ENCODE peak calls at places on chromosomes 2 and 18, in ten cellular contexts. M, Z, P, D, K, U, E, L, X and C are unnamed samples.

GRCh38 chr2:75709297-75709696 is 1.4 kb downstream of the GCFC2 start:
- DNase-seq in M (no peak), Z (no peak), P (no peak), D (no peak), K (no peak), U (no peak), E (no peak), L (no peak), X (no peak), C (no peak)

GRCh38 chr2:27977623-27978312 is 87.2 kb downstream of the BABAM2 start:
- DNase-seq in M (peak), Z (no peak), P (no peak), D (peak), K (peak), U (peak), E (peak), L (no peak), X (peak), C (no peak)

GRCh38 chr2:86031151-86031550 is 74.5 kb downstream of the POLR1A start:
- DNase-seq in M (no peak), Z (no peak), P (peak), D (no peak), K (no peak), U (no peak), E (no peak), L (no peak), X (no peak), C (no peak)

GRCh38 chr2:54459037-54459441 is 2.9 kb downstream of the SPTBN1 start:
- DNase-seq in M (no peak), Z (no peak), P (no peak), D (no peak), K (peak), U (peak), E (no peak), L (no peak), X (peak), C (no peak)

GRCh38 chr18:51290864-51291263 is 93.4 kb upstream of the MEX3C start:
- DNase-seq in M (no peak), Z (no peak), P (no peak), D (no peak), K (no peak), U (peak), E (peak), L (no peak), X (peak), C (no peak)

GRCh38 chr18:34624551-34624950 is 85.5 kb upstream of the DTNA start:
- DNase-seq in M (no peak), Z (no peak), P (no peak), D (no peak), K (peak), U (peak), E (no peak), L (no peak), X (peak), C (no peak)

GRCh38 chr2:158603205-158603604 is 146.5 kb downstream of the PKP4 start:
- DNase-seq in M (no peak), Z (no peak), P (no peak), D (no peak), K (no peak), U (no peak), E (no peak), L (no peak), X (no peak), C (no peak)

GRCh38 chr18:37458697-37459096 is 106.9 kb downstream of the CELF4 start:
- DNase-seq in M (no peak), Z (no peak), P (no peak), D (no peak), K (no peak), U (no peak), E (no peak), L (no peak), X (no peak), C (no peak)

GRCh38 chr18:46346896-46347630 is 242.9 kb downstream of the HAUS1 start:
- DNase-seq in M (no peak), Z (no peak), P (no peak), D (no peak), K (no peak), U (no peak), E (no peak), L (peak), X (no peak), C (no peak)

GRCh38 chr2:196927318-196928225 is 1.1 kb upstream of the PGAP1 start:
- DNase-seq in M (no peak), Z (no peak), P (no peak), D (no peak), K (peak), U (peak), E (peak), L (no peak), X (peak), C (no peak)

GRCh38 chr2:135817946-135818345 is 19.0 kb downstream of the LCT start:
- DNase-seq in M (no peak), Z (no peak), P (no peak), D (no peak), K (peak), U (peak), E (no peak), L (no peak), X (no peak), C (no peak)

GRCh38 chr2:152618188-152618564 is 99.1 kb downstream of the PRPF40A start:
- DNase-seq in M (no peak), Z (peak), P (no peak), D (no peak), K (peak), U (no peak), E (no peak), L (no peak), X (no peak), C (no peak)

GRCh38 chr2:174121178-174121577 is 127.2 kb downstream of the OLA1 start:
- DNase-seq in M (no peak), Z (no peak), P (no peak), D (no peak), K (no peak), U (no peak), E (no peak), L (no peak), X (no peak), C (no peak)

GRCh38 chr2:6915399-6915798 is 1.8 kb upstream of the RNF144A start:
- DNase-seq in M (no peak), Z (no peak), P (no peak), D (no peak), K (no peak), U (no peak), E (no peak), L (no peak), X (no peak), C (no peak)

GRCh38 chr2:58918138-58918537 is 677.0 kb upstream of the FANCL start:
- DNase-seq in M (no peak), Z (no peak), P (no peak), D (no peak), K (peak), U (no peak), E (no peak), L (no peak), X (peak), C (no peak)

GRCh38 chr2:165868211-165868610 is 74.2 kb upstream of the GALNT3 start:
- DNase-seq in M (no peak), Z (no peak), P (no peak), D (no peak), K (peak), U (no peak), E (no peak), L (no peak), X (peak), C (no peak)

GRCh38 chr2:40271066-40271465 is 180.8 kb downstream of the SLC8A1 start:
- DNase-seq in M (no peak), Z (no peak), P (no peak), D (no peak), K (no peak), U (no peak), E (no peak), L (no peak), X (no peak), C (no peak)

DNA sequence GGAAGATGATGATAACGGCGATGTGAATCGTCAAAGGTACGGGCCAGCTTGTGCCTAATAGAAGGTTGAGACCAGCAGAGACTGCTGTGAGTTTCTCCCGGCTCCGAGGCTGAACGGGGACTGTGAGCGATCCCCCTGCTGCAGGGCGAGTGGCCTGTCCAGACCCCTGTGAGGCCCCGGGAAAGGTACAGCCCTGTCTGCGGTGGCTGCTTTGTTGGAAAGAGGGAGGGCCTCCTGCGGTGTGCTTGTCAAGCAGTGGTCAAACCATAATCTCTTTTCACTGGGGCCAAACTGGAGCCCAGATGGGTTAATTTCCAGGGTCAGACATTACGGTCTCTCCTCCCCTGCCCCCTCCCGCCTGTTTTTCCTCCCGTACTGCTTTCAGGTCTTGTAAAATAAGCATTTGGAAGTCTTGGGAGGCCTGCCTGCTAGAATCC is 3.0 kb downstream of the FZD7 start:
- DNase-seq in M (no peak), Z (no peak), P (no peak), D (no peak), K (peak), U (no peak), E (no peak), L (no peak), X (peak), C (no peak)
- H3K4me3 ChIP-seq in M (peak), Z (peak), P (peak), D (peak), K (peak), U (no peak), E (no peak), L (peak), X (peak), C (no peak)

GRCh38 chr2:65278450-65279030 is 50.9 kb downstream of the ACTR2 start:
- DNase-seq in M (no peak), Z (no peak), P (no peak), D (no peak), K (peak), U (no peak), E (no peak), L (no peak), X (peak), C (no peak)

GRCh38 chr2:65276604-65277003 is 49.0 kb downstream of the ACTR2 start:
- DNase-seq in M (no peak), Z (no peak), P (no peak), D (no peak), K (peak), U (no peak), E (no peak), L (no peak), X (peak), C (no peak)

GRCh38 chr2:65277118-65277517 is 49.5 kb downstream of the ACTR2 start:
- DNase-seq in M (no peak), Z (no peak), P (no peak), D (no peak), K (no peak), U (no peak), E (no peak), L (no peak), X (no peak), C (no peak)

GRCh38 chr2:65279756-65280155 is 52.1 kb downstream of the ACTR2 start:
- DNase-seq in M (no peak), Z (no peak), P (no peak), D (no peak), K (no peak), U (no peak), E (no peak), L (no peak), X (no peak), C (no peak)

DNA sequence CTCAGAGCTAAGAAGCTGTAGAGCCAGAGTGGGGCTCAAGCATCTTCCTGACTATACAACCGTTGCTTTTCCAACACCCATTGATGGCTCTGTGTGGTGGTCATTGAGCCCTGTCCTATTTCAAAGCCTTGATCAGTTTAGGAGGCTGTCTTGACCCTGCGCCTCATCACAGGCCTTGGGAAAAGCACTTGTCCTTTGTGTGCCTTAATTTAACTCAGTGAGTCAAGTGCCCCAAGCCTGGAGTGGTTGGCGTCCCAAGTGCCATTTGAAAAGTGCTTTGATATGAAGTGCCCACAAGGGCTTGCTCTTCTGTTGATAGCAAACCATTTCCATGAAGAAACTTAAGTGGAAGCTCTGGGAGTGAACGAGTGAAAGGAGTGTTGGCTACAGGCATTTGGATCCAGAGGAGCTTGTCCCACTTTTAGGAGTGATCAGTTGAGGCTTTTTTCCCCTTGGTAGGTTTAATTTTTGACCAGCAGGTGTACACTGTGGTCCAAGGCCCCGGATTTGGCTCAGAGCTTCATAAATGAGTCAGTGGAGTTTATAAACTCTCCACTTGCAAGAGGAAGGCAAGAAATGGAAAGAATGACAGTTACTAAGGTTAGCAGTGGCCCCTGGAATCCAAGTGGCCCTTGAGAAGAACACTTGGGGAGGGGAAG is 50.3 kb downstream of the ACTR2 start:
- DNase-seq in M (no peak), Z (no peak), P (no peak), D (no peak), K (peak), U (no peak), E (no peak), L (peak), X (peak), C (no peak)
- TF ChIP-seq CTCF in M (no peak), Z (no peak), P (no peak), D (no peak), K (no peak), U (no peak), E (no peak), L (peak), X (peak), C (no peak)

GRCh38 chr18:79983793-79984192 is 4.6 kb downstream of the TXNL4A start:
- DNase-seq in M (no peak), Z (no peak), P (no peak), D (no peak), K (peak), U (no peak), E (no peak), L (no peak), X (no peak), C (no peak)

GRCh38 chr18:79982736-79983135 is 5.6 kb downstream of the TXNL4A start:
- DNase-seq in M (no peak), Z (no peak), P (no peak), D (no peak), K (peak), U (no peak), E (no peak), L (no peak), X (peak), C (no peak)

GRCh38 chr18:79983253-79983652 is 5.1 kb downstream of the TXNL4A start:
- DNase-seq in M (no peak), Z (no peak), P (no peak), D (no peak), K (no peak), U (peak), E (peak), L (no peak), X (peak), C (no peak)

GRCh38 chr18:79979843-79980242 is 8.5 kb downstream of the TXNL4A start:
- DNase-seq in M (no peak), Z (no peak), P (no peak), D (no peak), K (no peak), U (no peak), E (no peak), L (no peak), X (no peak), C (no peak)

DNA sequence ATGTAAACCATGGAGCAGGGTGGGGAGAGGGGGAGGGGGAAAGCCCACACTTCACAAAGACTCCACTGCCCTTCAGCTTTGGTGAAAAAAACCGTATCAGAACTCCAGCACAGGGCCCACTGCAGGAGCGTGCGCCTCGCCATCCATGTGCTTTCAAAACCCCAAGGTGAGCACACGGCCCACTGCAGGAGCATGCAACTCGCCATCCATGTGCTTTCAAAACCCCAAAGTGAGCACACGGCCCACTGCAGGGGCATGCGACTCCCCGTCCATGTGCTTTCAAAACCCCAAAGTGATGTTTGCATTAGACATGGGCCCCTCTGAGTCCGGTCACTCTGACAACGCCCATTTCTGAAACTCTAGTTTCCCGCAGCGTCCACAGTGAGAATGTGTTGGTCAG is 7.8 kb downstream of the TXNL4A start:
- DNase-seq in M (no peak), Z (no peak), P (no peak), D (no peak), K (no peak), U (no peak), E (no peak), L (no peak), X (no peak), C (no peak)
- H3K4me3 ChIP-seq in M (no peak), Z (no peak), P (no peak), D (no peak), K (no peak), U (no peak), E (no peak), L (no peak), X (no peak), C (no peak)

GRCh38 chr2:217105733-217106649 is 246.1 kb upstream of the TNP1 start:
- DNase-seq in M (peak), Z (peak), P (no peak), D (no peak), K (peak), U (peak), E (peak), L (no peak), X (peak), C (no peak)

GRCh38 chr2:217107480-217107879 is 247.6 kb upstream of the TNP1 start:
- DNase-seq in M (no peak), Z (no peak), P (no peak), D (no peak), K (no peak), U (no peak), E (no peak), L (no peak), X (no peak), C (no peak)

GRCh38 chr2:217108086-217108485 is 248.2 kb upstream of the TNP1 start:
- DNase-seq in M (no peak), Z (no peak), P (no peak), D (no peak), K (no peak), U (peak), E (peak), L (no peak), X (no peak), C (no peak)

GRCh38 chr2:217108575-217109027 is 248.7 kb upstream of the TNP1 start:
- DNase-seq in M (no peak), Z (no peak), P (no peak), D (no peak), K (no peak), U (no peak), E (no peak), L (no peak), X (no peak), C (no peak)

GRCh38 chr2:217106650-217107014 is 246.8 kb upstream of the TNP1 start:
- DNase-seq in M (no peak), Z (no peak), P (no peak), D (no peak), K (peak), U (peak), E (peak), L (no peak), X (peak), C (no peak)
- TF ChIP-seq CTCF in M (peak), Z (peak), P (no peak), D (peak), K (peak), U (peak), E (peak), L (peak), X (peak), C (no peak)

DNA sequence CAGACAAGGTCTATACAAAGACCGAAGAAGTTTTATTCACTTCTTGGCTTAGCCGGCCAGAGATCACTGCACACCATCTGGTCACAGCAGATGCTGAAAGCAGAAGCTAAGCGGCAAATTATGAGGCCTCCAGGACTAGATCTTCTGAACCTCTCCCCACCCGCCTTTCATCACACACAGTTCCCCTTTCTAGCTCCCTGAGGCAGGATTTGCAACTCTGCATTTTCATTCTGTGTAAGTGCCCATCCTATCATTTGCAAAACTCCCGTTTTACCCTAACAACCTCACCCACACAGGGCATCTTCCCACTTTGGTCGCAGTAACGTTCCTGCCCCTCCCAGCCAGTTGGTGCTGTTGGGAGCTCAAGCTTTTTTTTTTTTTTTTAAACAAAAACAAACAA is 3.1 kb upstream of the MOB1A start:
- DNase-seq in M (no peak), Z (no peak), P (no peak), D (no peak), K (no peak), U (no peak), E (no peak), L (no peak), X (no peak), C (peak)
- H3K4me3 ChIP-seq in M (no peak), Z (no peak), P (no peak), D (no peak), K (no peak), U (no peak), E (no peak), L (no peak), X (no peak), C (no peak)